ENCODE peak calls at places on chromosome 7, in four cellular contexts. One of them, this sample, is unnamed. For H3K9me1, the result is how much of the 10 kb centered on the place peaks cover.

GRCh38 chr7:25861704-25862253 is 290.2 kb upstream of the NFE2L3 start:
- DNase-seq in keratinocyte: no peak
- DNase-seq in IMR-90: no peak
- DNase-seq in endothelial cell of umbilical vein: no peak
- DNase-seq in this sample: peak

GRCh38 chr7:80905334-80905733 is 13.5 kb downstream of the SEMA3C start:
- DNase-seq in endothelial cell of umbilical vein: no peak
- DNase-seq in IMR-90: no peak
- DNase-seq in keratinocyte: no peak
- DNase-seq in this sample: no peak

GRCh38 chr7:142939226-142939910 is at the start of gene LLCFC1:
- DNase-seq in endothelial cell of umbilical vein: no peak
- DNase-seq in IMR-90: no peak
- DNase-seq in keratinocyte: no peak
- DNase-seq in this sample: peak

GRCh38 chr7:93119191-93119905 is 1.6 kb upstream of the SAMD9 start:
- DNase-seq in IMR-90: peak
- DNase-seq in keratinocyte: no peak
- DNase-seq in endothelial cell of umbilical vein: no peak
- DNase-seq in this sample: no peak

GRCh38 chr7:37756797-37757551 is 73.4 kb downstream of the GPR141 start:
- DNase-seq in endothelial cell of umbilical vein: no peak
- DNase-seq in keratinocyte: no peak
- DNase-seq in IMR-90: no peak
- DNase-seq in this sample: peak

GRCh38 chr7:130903358-130903974 is 169.5 kb upstream of the KLF14 start:
- DNase-seq in keratinocyte: no peak
- DNase-seq in IMR-90: peak
- DNase-seq in endothelial cell of umbilical vein: peak
- DNase-seq in this sample: peak

GRCh38 chr7:151799506-151799905 is 77.4 kb downstream of the PRKAG2 start:
- DNase-seq in IMR-90: no peak
- DNase-seq in endothelial cell of umbilical vein: no peak
- DNase-seq in keratinocyte: no peak
- DNase-seq in this sample: no peak

GRCh38 chr7:134587736-134588135 is 38.8 kb downstream of the AKR1B15 start:
- DNase-seq in endothelial cell of umbilical vein: no peak
- DNase-seq in IMR-90: no peak
- DNase-seq in keratinocyte: no peak
- DNase-seq in this sample: no peak

GRCh38 chr7:126026421-126027088 is 1096.9 kb upstream of the POT1 start:
- DNase-seq in keratinocyte: no peak
- DNase-seq in IMR-90: no peak
- DNase-seq in endothelial cell of umbilical vein: no peak
- DNase-seq in this sample: no peak

GRCh38 chr7:42479452-42480303 is 242.7 kb upstream of the GLI3 start:
- DNase-seq in keratinocyte: no peak
- DNase-seq in IMR-90: no peak
- DNase-seq in endothelial cell of umbilical vein: no peak
- DNase-seq in this sample: no peak

GRCh38 chr7:79461660-79462059 is 8.2 kb upstream of the MAGI2 start:
- DNase-seq in IMR-90: peak
- DNase-seq in keratinocyte: no peak
- DNase-seq in endothelial cell of umbilical vein: peak
- DNase-seq in this sample: no peak

GRCh38 chr7:44112231-44112996 is 8.3 kb downstream of the AEBP1 start:
- DNase-seq in keratinocyte: no peak
- DNase-seq in IMR-90: no peak
- DNase-seq in endothelial cell of umbilical vein: no peak
- DNase-seq in this sample: peak

GRCh38 chr7:37194943-37195342 is 253.7 kb downstream of the ELMO1 start:
- DNase-seq in IMR-90: no peak
- DNase-seq in endothelial cell of umbilical vein: no peak
- DNase-seq in keratinocyte: no peak
- DNase-seq in this sample: no peak

GRCh38 chr7:80935971-80936370 is 17.1 kb upstream of the SEMA3C start:
- DNase-seq in IMR-90: no peak
- DNase-seq in keratinocyte: no peak
- DNase-seq in endothelial cell of umbilical vein: no peak
- DNase-seq in this sample: no peak

GRCh38 chr7:2927592-2927991 is 83.5 kb upstream of the GNA12 start:
- DNase-seq in keratinocyte: no peak
- DNase-seq in IMR-90: no peak
- DNase-seq in endothelial cell of umbilical vein: no peak
- DNase-seq in this sample: no peak

GRCh38 chr7:4771737-4772136 is 3.7 kb upstream of the AP5Z1 start:
- DNase-seq in IMR-90: no peak
- DNase-seq in endothelial cell of umbilical vein: no peak
- DNase-seq in keratinocyte: no peak
- DNase-seq in this sample: no peak

GRCh38 chr7:26201261-26202018 is at the start of gene CBX3:
- DNase-seq in endothelial cell of umbilical vein: peak
- DNase-seq in keratinocyte: no peak
- DNase-seq in IMR-90: peak
- DNase-seq in this sample: peak

GRCh38 chr7:123769371-123769770 is 20.6 kb upstream of the WASL start:
- DNase-seq in IMR-90: peak
- DNase-seq in keratinocyte: no peak
- DNase-seq in endothelial cell of umbilical vein: peak
- DNase-seq in this sample: no peak

GRCh38 chr7:3279147-3279818 is 21.8 kb upstream of the SDK1 start:
- DNase-seq in IMR-90: no peak
- DNase-seq in keratinocyte: no peak
- DNase-seq in endothelial cell of umbilical vein: no peak
- DNase-seq in this sample: no peak

GRCh38 chr7:16900212-16900768 is 18.5 kb upstream of the AGR3 start:
- DNase-seq in keratinocyte: no peak
- DNase-seq in IMR-90: no peak
- DNase-seq in endothelial cell of umbilical vein: no peak
- DNase-seq in this sample: no peak

GRCh38 chr7:33471636-33472242 is 342.4 kb downstream of the BBS9 start:
- DNase-seq in IMR-90: no peak
- DNase-seq in endothelial cell of umbilical vein: no peak
- DNase-seq in keratinocyte: no peak
- DNase-seq in this sample: no peak

GRCh38 chr7:134357486-134357885 is 40.8 kb upstream of the SLC35B4 start:
- DNase-seq in endothelial cell of umbilical vein: no peak
- DNase-seq in IMR-90: no peak
- DNase-seq in keratinocyte: no peak
- DNase-seq in this sample: peak

DNA sequence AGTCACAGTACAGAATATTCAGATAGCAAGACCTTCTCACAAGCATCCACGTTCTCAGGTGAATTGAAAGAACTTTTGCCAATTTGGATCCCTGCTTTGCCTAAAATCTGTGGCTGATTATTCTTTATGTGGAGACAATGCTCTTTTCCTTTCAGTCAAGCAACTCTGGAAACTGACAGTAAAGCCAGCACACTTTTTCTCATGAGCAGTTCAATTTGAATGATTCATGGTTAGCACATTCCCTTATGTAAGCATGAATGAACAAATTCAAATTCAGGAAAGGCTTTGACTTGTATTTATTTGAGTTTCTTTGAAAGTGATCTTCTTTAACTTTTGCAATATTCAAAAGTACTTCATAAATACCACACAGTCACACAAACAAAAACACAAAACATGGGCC is 57.6 kb downstream of the MEOX2 start:
- DNase-seq in keratinocyte: no peak
- DNase-seq in endothelial cell of umbilical vein: no peak
- DNase-seq in IMR-90: peak
- DNase-seq in this sample: no peak
- H3K9me1 ChIP-seq in keratinocyte: under half
- H3K9me1 ChIP-seq in endothelial cell of umbilical vein: under half
- H3K9me1 ChIP-seq in IMR-90: under half
- H3K9me1 ChIP-seq in this sample: under half

DNA sequence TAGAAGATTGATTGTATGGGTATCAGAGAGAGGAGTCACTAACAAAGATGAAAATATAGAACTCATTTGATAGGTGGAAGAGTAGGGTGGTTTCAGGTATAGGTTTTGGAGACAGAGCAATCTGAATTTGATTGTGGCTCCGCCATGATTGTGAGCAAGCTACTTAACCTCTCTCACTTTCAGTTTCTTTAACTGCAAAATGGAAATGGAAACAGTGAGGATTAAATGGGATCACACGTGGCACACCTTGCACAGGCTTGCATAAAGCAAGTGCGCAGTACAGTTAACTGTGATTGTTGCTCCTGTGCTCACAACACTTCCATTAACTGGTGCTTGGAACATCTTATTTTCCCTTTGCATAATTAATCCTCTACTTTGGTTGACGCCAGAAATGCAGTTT is 54.9 kb downstream of the ATXN7L1 start:
- DNase-seq in keratinocyte: no peak
- DNase-seq in IMR-90: no peak
- DNase-seq in endothelial cell of umbilical vein: no peak
- DNase-seq in this sample: no peak
- H3K9me1 ChIP-seq in keratinocyte: under half
- H3K9me1 ChIP-seq in IMR-90: under half
- H3K9me1 ChIP-seq in endothelial cell of umbilical vein: under half
- H3K9me1 ChIP-seq in this sample: under half

GRCh38 chr7:995571-995970 is 12.6 kb downstream of the CYP2W1 start:
- DNase-seq in IMR-90: no peak
- DNase-seq in endothelial cell of umbilical vein: no peak
- DNase-seq in keratinocyte: no peak
- DNase-seq in this sample: no peak

GRCh38 chr7:999149-999883 is 16.3 kb downstream of the CYP2W1 start:
- DNase-seq in keratinocyte: no peak
- DNase-seq in IMR-90: no peak
- DNase-seq in endothelial cell of umbilical vein: no peak
- DNase-seq in this sample: no peak

GRCh38 chr7:997404-998395 is 14.7 kb downstream of the CYP2W1 start:
- DNase-seq in endothelial cell of umbilical vein: no peak
- DNase-seq in keratinocyte: no peak
- DNase-seq in IMR-90: no peak
- DNase-seq in this sample: peak

GRCh38 chr7:994592-995308 is 11.8 kb downstream of the CYP2W1 start:
- DNase-seq in keratinocyte: no peak
- DNase-seq in IMR-90: no peak
- DNase-seq in endothelial cell of umbilical vein: no peak
- DNase-seq in this sample: no peak

GRCh38 chr7:996089-996872 is 13.3 kb downstream of the CYP2W1 start:
- DNase-seq in endothelial cell of umbilical vein: no peak
- DNase-seq in IMR-90: no peak
- DNase-seq in keratinocyte: no peak
- DNase-seq in this sample: no peak
- H3K9me1 ChIP-seq in endothelial cell of umbilical vein: under half
- H3K9me1 ChIP-seq in IMR-90: under half
- H3K9me1 ChIP-seq in keratinocyte: under half
- H3K9me1 ChIP-seq in this sample: under half

DNA sequence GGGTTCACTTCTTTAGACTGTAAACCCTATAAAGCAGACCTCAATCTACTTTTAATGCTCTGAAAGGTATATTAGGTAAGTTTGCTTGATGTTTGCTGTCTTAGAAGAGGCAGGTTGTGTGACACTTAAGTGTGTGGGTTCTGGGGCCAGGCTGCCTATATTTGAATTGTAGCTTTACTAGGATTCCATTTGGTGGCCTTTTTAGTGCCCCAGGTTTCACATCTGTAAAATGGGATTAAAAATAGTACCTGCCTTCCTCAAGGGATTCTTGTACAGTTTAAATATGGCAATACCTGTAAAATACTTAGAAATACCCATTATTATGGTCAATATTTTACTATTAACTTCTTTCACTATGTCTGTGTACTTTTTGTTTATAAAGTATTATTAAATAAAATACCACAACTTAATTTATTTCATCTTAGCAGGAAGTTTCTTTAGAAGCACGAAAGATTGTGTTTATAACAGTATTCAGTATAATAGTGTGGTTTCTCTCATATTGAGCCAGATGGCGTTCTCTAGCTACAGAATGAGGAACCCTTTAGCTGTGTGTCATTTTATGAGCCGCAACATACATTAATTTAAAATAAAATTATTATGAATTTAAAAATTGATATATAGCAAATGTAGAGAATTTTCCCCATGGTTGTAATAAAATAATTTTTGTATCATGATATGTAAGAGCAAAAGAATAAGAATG is 94.2 kb downstream of the CDK14 start:
- DNase-seq in IMR-90: no peak
- DNase-seq in endothelial cell of umbilical vein: no peak
- DNase-seq in keratinocyte: no peak
- DNase-seq in this sample: no peak
- H3K9me1 ChIP-seq in IMR-90: under half
- H3K9me1 ChIP-seq in endothelial cell of umbilical vein: under half
- H3K9me1 ChIP-seq in keratinocyte: under half
- H3K9me1 ChIP-seq in this sample: under half

DNA sequence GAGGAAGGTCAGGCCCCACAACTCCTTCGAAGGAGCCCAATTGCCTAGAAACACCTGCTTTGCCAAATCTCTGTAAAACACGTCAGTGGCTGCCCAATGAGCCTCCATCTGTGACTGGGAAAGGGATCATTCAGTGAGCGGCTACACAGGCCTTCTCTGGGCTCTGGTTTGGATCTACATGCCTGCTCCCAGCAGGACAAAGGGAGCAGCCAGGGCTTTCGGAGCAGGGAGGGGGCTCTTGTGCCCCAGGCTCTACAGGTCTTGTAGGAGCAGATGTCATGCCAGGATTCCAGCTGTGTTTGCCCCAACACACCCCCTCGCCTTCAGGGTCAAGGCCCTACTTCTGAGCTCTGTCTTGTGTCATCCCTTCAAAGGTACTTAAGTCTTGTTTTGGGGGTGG is 73.5 kb downstream of the CLEC2L start:
- DNase-seq in keratinocyte: no peak
- DNase-seq in endothelial cell of umbilical vein: no peak
- DNase-seq in IMR-90: no peak
- DNase-seq in this sample: no peak
- H3K9me1 ChIP-seq in keratinocyte: under half
- H3K9me1 ChIP-seq in endothelial cell of umbilical vein: under half
- H3K9me1 ChIP-seq in IMR-90: under half
- H3K9me1 ChIP-seq in this sample: under half

GRCh38 chr7:113197274-113197673 is 78.9 kb upstream of the SMIM30 start:
- DNase-seq in keratinocyte: no peak
- DNase-seq in IMR-90: peak
- DNase-seq in endothelial cell of umbilical vein: no peak
- DNase-seq in this sample: no peak

GRCh38 chr7:113202282-113202681 is 83.9 kb upstream of the SMIM30 start:
- DNase-seq in IMR-90: no peak
- DNase-seq in keratinocyte: no peak
- DNase-seq in endothelial cell of umbilical vein: no peak
- DNase-seq in this sample: no peak

GRCh38 chr7:113199841-113200240 is 81.5 kb upstream of the SMIM30 start:
- DNase-seq in keratinocyte: no peak
- DNase-seq in endothelial cell of umbilical vein: no peak
- DNase-seq in IMR-90: peak
- DNase-seq in this sample: no peak

GRCh38 chr7:113198226-113198625 is 79.9 kb upstream of the SMIM30 start:
- DNase-seq in endothelial cell of umbilical vein: no peak
- DNase-seq in IMR-90: no peak
- DNase-seq in keratinocyte: no peak
- DNase-seq in this sample: no peak

DNA sequence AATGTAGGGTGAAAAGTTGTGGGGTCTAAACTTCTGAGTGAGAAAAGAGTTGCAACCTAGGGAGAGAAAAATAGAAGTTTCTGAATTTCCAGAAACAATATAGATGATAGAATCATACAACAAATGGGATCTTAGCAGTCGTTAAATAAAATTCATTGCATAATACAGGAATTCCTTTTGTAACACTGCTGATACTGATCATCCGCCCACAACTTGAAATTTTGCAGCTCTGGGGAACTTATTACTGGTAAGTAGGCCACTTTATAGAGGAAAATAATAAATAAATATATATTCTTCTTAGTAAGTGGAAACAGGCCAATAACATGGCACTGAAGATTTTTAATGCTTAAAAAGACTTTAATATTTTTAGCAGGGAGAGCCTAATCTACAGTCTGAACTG is 81.9 kb upstream of the SMIM30 start:
- DNase-seq in endothelial cell of umbilical vein: no peak
- DNase-seq in keratinocyte: no peak
- DNase-seq in IMR-90: no peak
- DNase-seq in this sample: no peak
- H3K9me1 ChIP-seq in endothelial cell of umbilical vein: under half
- H3K9me1 ChIP-seq in keratinocyte: under half
- H3K9me1 ChIP-seq in IMR-90: under half
- H3K9me1 ChIP-seq in this sample: under half

This sample was measured in K562.